ENCODE peak calls at places on chromosomes 12 and 14, in ten cellular contexts. Q, V, R, E, K, Y, P, I, N and U are unnamed samples.
A peak's percentile ranks its signal among the peaks of the same experiment; 100 is the strongest.

GRCh38 chr12:113802966-113803828 is 162.9 kb downstream of the RBM19 start:
- DNase-seq in K (no peak), P (no peak), V (no peak), R (no peak), Q (no peak), I (no peak), E (no peak), Y (no peak), N (no peak), U (no peak)

GRCh38 chr12:2958432-2959193 is 584 bp upstream of the TEAD4 start:
- DNase-seq in Q (peak; percentile 71), V (peak; percentile 59), P (peak; percentile 69), I (no peak), N (peak; percentile 15), Y (no peak), K (peak; percentile 70), R (no peak), E (peak; percentile 66), U (no peak)

GRCh38 chr12:32369202-32369601 is 30.2 kb upstream of the FGD4 start:
- DNase-seq in E (no peak), R (no peak), K (no peak), I (no peak), Q (no peak), P (no peak), V (no peak), Y (no peak), N (no peak), U (no peak)

GRCh38 chr14:22047105-22047504 is 373.5 kb upstream of the OR4E1 start:
- DNase-seq in E (no peak), P (no peak), I (no peak), N (peak; percentile 35), Q (no peak), K (peak; percentile 34), Y (no peak), V (peak; percentile 14), R (no peak), U (no peak)

GRCh38 chr12:23415180-23415579 is 534.3 kb downstream of the SOX5 start:
- DNase-seq in Y (no peak), I (no peak), N (no peak), Q (no peak), K (no peak), E (no peak), V (no peak), R (no peak), P (no peak), U (no peak)

GRCh38 chr14:60174352-60175254 is 9.4 kb upstream of the DHRS7 start:
- DNase-seq in K (no peak), R (no peak), V (no peak), E (no peak), N (no peak), Y (no peak), I (no peak), Q (no peak), P (no peak), U (no peak)

GRCh38 chr12:15863984-15864383 is 18.2 kb upstream of the STRAP start:
- DNase-seq in Q (no peak), N (no peak), P (no peak), E (no peak), K (no peak), V (no peak), I (no peak), Y (no peak), R (no peak), U (no peak)

GRCh38 chr14:96581026-96581425 is 78.8 kb downstream of the PAPOLA start:
- DNase-seq in Y (no peak), Q (no peak), P (no peak), K (no peak), I (no peak), V (no peak), R (no peak), N (no peak), E (no peak), U (no peak)